ENCODE peak calls at places on chromosomes 2 and 18, in nine cellular contexts. One of them, this sample, is unnamed.
A peak's percentile ranks its signal among the peaks of the same experiment; 100 is the strongest.

GRCh38 chr18:63783394-63783793 is 8.2 kb downstream of the SERPINB7 start:
- DNase-seq in progenitor cell of endocrine pancreas: no peak
- DNase-seq in GM13977: peak; percentile 6
- DNase-seq in Panc1: no peak
- DNase-seq in NB4: peak; percentile 25
- DNase-seq in AG09309: no peak
- DNase-seq in lower leg skin: no peak
- DNase-seq in cardiac fibroblast: no peak
- DNase-seq in BJ: no peak
- DNase-seq in this sample: no peak

GRCh38 chr2:99867690-99868089 is 274.7 kb downstream of the AFF3 start:
- DNase-seq in progenitor cell of endocrine pancreas: no peak
- DNase-seq in lower leg skin: no peak
- DNase-seq in cardiac fibroblast: peak; percentile 41
- DNase-seq in NB4: peak; percentile 5
- DNase-seq in BJ: no peak
- DNase-seq in Panc1: no peak
- DNase-seq in GM13977: no peak
- DNase-seq in AG09309: no peak
- DNase-seq in this sample: no peak

GRCh38 chr2:109173311-109174171 is 44.5 kb downstream of the SH3RF3 start:
- DNase-seq in GM13977: no peak
- DNase-seq in lower leg skin: peak; percentile 79
- DNase-seq in AG09309: peak; percentile 79
- DNase-seq in Panc1: no peak
- DNase-seq in BJ: peak; percentile 80
- DNase-seq in progenitor cell of endocrine pancreas: no peak
- DNase-seq in cardiac fibroblast: peak; percentile 93
- DNase-seq in NB4: no peak
- DNase-seq in this sample: peak; percentile 48

GRCh38 chr2:70087703-70088507 is 628 bp downstream of the PCBP1 start:
- DNase-seq in Panc1: no peak
- DNase-seq in progenitor cell of endocrine pancreas: peak; percentile 25
- DNase-seq in cardiac fibroblast: peak; percentile 63
- DNase-seq in lower leg skin: peak; percentile 48
- DNase-seq in GM13977: peak; percentile 38
- DNase-seq in BJ: no peak
- DNase-seq in NB4: peak; percentile 78
- DNase-seq in AG09309: no peak
- DNase-seq in this sample: peak; percentile 63

GRCh38 chr18:11366410-11366809 is 217.0 kb upstream of the PIEZO2 start:
- DNase-seq in progenitor cell of endocrine pancreas: no peak
- DNase-seq in NB4: no peak
- DNase-seq in cardiac fibroblast: peak; percentile 42
- DNase-seq in lower leg skin: no peak
- DNase-seq in BJ: peak; percentile 2
- DNase-seq in Panc1: no peak
- DNase-seq in AG09309: peak; percentile 3
- DNase-seq in GM13977: no peak
- DNase-seq in this sample: no peak

GRCh38 chr2:158975271-158975921 is 7.0 kb downstream of the TANC1 start:
- DNase-seq in progenitor cell of endocrine pancreas: no peak
- DNase-seq in BJ: no peak
- DNase-seq in lower leg skin: no peak
- DNase-seq in GM13977: no peak
- DNase-seq in AG09309: no peak
- DNase-seq in cardiac fibroblast: no peak
- DNase-seq in Panc1: no peak
- DNase-seq in NB4: no peak
- DNase-seq in this sample: no peak

GRCh38 chr18:9684901-9685738 is 23.0 kb upstream of the RAB31 start:
- DNase-seq in BJ: peak; percentile 31
- DNase-seq in Panc1: no peak
- DNase-seq in progenitor cell of endocrine pancreas: no peak
- DNase-seq in cardiac fibroblast: peak; percentile 75
- DNase-seq in NB4: peak; percentile 37
- DNase-seq in GM13977: no peak
- DNase-seq in AG09309: no peak
- DNase-seq in lower leg skin: no peak
- DNase-seq in this sample: no peak

GRCh38 chr2:28434600-28434989 is 41.9 kb downstream of the FOSL2 start:
- DNase-seq in BJ: no peak
- DNase-seq in lower leg skin: no peak
- DNase-seq in NB4: no peak
- DNase-seq in progenitor cell of endocrine pancreas: no peak
- DNase-seq in cardiac fibroblast: no peak
- DNase-seq in Panc1: no peak
- DNase-seq in AG09309: no peak
- DNase-seq in GM13977: no peak
- DNase-seq in this sample: no peak

GRCh38 chr2:72994991-72995380 is 76.5 kb downstream of the SFXN5 start:
- DNase-seq in lower leg skin: no peak
- DNase-seq in Panc1: no peak
- DNase-seq in progenitor cell of endocrine pancreas: no peak
- DNase-seq in BJ: no peak
- DNase-seq in NB4: no peak
- DNase-seq in AG09309: no peak
- DNase-seq in cardiac fibroblast: no peak
- DNase-seq in GM13977: no peak
- DNase-seq in this sample: no peak

GRCh38 chr2:139271879-139272278 is 491.7 kb upstream of the NXPH2 start:
- DNase-seq in GM13977: no peak
- DNase-seq in cardiac fibroblast: no peak
- DNase-seq in lower leg skin: no peak
- DNase-seq in BJ: no peak
- DNase-seq in Panc1: no peak
- DNase-seq in NB4: no peak
- DNase-seq in AG09309: no peak
- DNase-seq in progenitor cell of endocrine pancreas: no peak
- DNase-seq in this sample: no peak

GRCh38 chr2:101823347-101823791 is 125.9 kb downstream of the MAP4K4 start:
- DNase-seq in lower leg skin: peak; percentile 55
- DNase-seq in cardiac fibroblast: peak; percentile 73
- DNase-seq in NB4: peak; percentile 66
- DNase-seq in progenitor cell of endocrine pancreas: no peak
- DNase-seq in Panc1: no peak
- DNase-seq in AG09309: no peak
- DNase-seq in GM13977: peak; percentile 18
- DNase-seq in BJ: no peak
- DNase-seq in this sample: peak; percentile 75

GRCh38 chr2:84766791-84767190 is 114.1 kb downstream of the TRABD2A start:
- DNase-seq in AG09309: no peak
- DNase-seq in BJ: no peak
- DNase-seq in NB4: no peak
- DNase-seq in Panc1: no peak
- DNase-seq in progenitor cell of endocrine pancreas: no peak
- DNase-seq in lower leg skin: no peak
- DNase-seq in GM13977: no peak
- DNase-seq in cardiac fibroblast: no peak
- DNase-seq in this sample: no peak

GRCh38 chr2:218448934-218449333 is 30.0 kb downstream of the VIL1 start:
- DNase-seq in cardiac fibroblast: no peak
- DNase-seq in GM13977: no peak
- DNase-seq in progenitor cell of endocrine pancreas: no peak
- DNase-seq in NB4: no peak
- DNase-seq in lower leg skin: no peak
- DNase-seq in AG09309: no peak
- DNase-seq in Panc1: no peak
- DNase-seq in BJ: peak; percentile 2
- DNase-seq in this sample: peak; percentile 46

GRCh38 chr18:49073431-49073830 is 122.7 kb upstream of the SMAD7 start:
- DNase-seq in GM13977: no peak
- DNase-seq in lower leg skin: no peak
- DNase-seq in BJ: no peak
- DNase-seq in progenitor cell of endocrine pancreas: no peak
- DNase-seq in Panc1: no peak
- DNase-seq in AG09309: no peak
- DNase-seq in cardiac fibroblast: no peak
- DNase-seq in NB4: no peak
- DNase-seq in this sample: no peak

GRCh38 chr2:60834270-60834717 is 47.1 kb upstream of the REL start:
- DNase-seq in BJ: no peak
- DNase-seq in progenitor cell of endocrine pancreas: no peak
- DNase-seq in cardiac fibroblast: no peak
- DNase-seq in lower leg skin: no peak
- DNase-seq in NB4: no peak
- DNase-seq in AG09309: no peak
- DNase-seq in Panc1: no peak
- DNase-seq in GM13977: peak; percentile 53
- DNase-seq in this sample: no peak

GRCh38 chr2:28406276-28407096 is 13.8 kb downstream of the FOSL2 start:
- DNase-seq in AG09309: no peak
- DNase-seq in lower leg skin: no peak
- DNase-seq in BJ: no peak
- DNase-seq in Panc1: no peak
- DNase-seq in cardiac fibroblast: peak; percentile 73
- DNase-seq in GM13977: no peak
- DNase-seq in progenitor cell of endocrine pancreas: no peak
- DNase-seq in NB4: peak; percentile 96
- DNase-seq in this sample: no peak

GRCh38 chr2:226117506-226118065 is 682.0 kb downstream of the IRS1 start:
- DNase-seq in AG09309: no peak
- DNase-seq in BJ: no peak
- DNase-seq in GM13977: no peak
- DNase-seq in progenitor cell of endocrine pancreas: no peak
- DNase-seq in NB4: no peak
- DNase-seq in cardiac fibroblast: peak; percentile 15
- DNase-seq in Panc1: no peak
- DNase-seq in lower leg skin: no peak
- DNase-seq in this sample: no peak

GRCh38 chr2:66665124-66665984 is 230.4 kb downstream of the MEIS1 start:
- DNase-seq in lower leg skin: no peak
- DNase-seq in cardiac fibroblast: no peak
- DNase-seq in AG09309: no peak
- DNase-seq in BJ: no peak
- DNase-seq in NB4: no peak
- DNase-seq in GM13977: no peak
- DNase-seq in Panc1: no peak
- DNase-seq in progenitor cell of endocrine pancreas: no peak
- DNase-seq in this sample: no peak

GRCh38 chr2:171788316-171788993 is 101.2 kb downstream of the DYNC1I2 start:
- DNase-seq in NB4: no peak
- DNase-seq in progenitor cell of endocrine pancreas: no peak
- DNase-seq in Panc1: no peak
- DNase-seq in GM13977: no peak
- DNase-seq in AG09309: no peak
- DNase-seq in lower leg skin: no peak
- DNase-seq in cardiac fibroblast: no peak
- DNase-seq in BJ: no peak
- DNase-seq in this sample: no peak
- TF ChIP-seq CTCF in NB4: no peak
- TF ChIP-seq CTCF in progenitor cell of endocrine pancreas: no peak
- TF ChIP-seq CTCF in Panc1: no peak
- TF ChIP-seq CTCF in GM13977: no peak
- TF ChIP-seq CTCF in AG09309: no peak
- TF ChIP-seq CTCF in lower leg skin: no peak
- TF ChIP-seq CTCF in cardiac fibroblast: no peak
- TF ChIP-seq CTCF in BJ: no peak
- TF ChIP-seq CTCF in this sample: no peak

DNA sequence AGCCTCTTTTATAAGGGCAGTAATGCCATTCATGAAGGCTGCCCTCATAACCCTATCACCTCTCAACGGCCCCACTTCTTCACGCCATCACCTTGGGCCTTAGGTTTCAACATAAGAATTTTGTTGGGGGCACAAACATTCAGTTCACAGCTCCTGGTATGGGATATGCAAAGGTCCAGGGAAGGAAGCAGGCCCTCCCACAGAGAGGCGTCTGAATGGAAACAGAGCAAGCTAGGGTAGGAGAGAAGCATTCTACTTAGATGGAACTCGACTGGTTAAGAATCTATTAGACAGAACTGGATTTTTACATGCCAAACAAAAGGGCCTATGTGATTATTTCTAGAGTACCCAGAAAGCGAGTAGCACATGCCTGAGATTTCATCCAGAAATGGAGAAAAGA is 42.8 kb downstream of the PROKR1 start:
- DNase-seq in progenitor cell of endocrine pancreas: no peak
- DNase-seq in Panc1: no peak
- DNase-seq in AG09309: no peak
- DNase-seq in lower leg skin: no peak
- DNase-seq in cardiac fibroblast: no peak
- DNase-seq in BJ: no peak
- DNase-seq in GM13977: no peak
- DNase-seq in NB4: no peak
- DNase-seq in this sample: no peak
- TF ChIP-seq CTCF in progenitor cell of endocrine pancreas: no peak
- TF ChIP-seq CTCF in Panc1: no peak
- TF ChIP-seq CTCF in AG09309: no peak
- TF ChIP-seq CTCF in lower leg skin: no peak
- TF ChIP-seq CTCF in cardiac fibroblast: no peak
- TF ChIP-seq CTCF in BJ: no peak
- TF ChIP-seq CTCF in GM13977: no peak
- TF ChIP-seq CTCF in NB4: no peak
- TF ChIP-seq CTCF in this sample: no peak

DNA sequence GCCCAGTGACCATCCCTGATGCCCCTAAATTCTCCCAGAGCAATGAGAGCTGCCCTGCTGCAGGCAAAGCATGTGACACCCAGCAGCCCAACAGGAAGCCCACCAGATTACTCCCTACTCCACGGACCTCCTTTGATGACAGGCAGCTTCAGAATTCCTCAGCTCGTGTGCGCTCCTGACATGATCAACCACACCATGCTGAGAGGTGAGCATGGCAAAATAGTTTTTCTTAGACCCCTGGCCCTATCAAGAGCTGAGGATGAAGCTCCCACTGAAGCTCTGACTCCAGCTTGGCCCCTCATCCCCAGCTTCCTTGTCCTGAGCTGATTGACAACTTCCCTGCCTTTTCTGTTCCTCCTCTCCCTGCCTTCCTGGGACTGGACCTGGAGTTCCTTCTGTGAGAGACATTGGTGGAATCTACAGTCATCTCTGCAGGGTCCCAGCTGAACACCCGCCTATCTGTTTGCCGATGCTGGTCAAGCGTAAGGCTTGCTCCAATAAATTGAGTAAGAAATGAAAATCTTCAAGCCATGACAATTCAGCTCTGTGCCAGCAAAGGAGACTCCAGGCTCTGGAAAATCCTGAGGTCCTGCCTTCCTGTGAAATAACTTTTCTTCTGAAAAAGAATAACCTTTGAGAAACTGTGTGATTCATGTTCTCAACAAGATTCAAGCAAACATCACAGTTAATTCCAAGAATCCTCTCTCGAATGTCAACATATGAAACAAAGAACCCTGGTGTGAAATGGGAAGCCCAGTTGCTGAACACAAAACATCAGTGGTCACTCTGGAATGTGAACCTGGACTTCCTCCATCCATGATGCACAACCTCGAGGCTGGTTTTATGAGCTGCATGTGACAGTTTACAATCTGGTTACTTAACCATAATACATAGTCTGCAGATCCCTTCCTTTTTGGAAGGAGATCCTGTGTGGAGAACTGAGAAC is 201.1 kb downstream of the SPP2 start:
- DNase-seq in lower leg skin: peak; percentile 79
- DNase-seq in BJ: peak; percentile 96
- DNase-seq in cardiac fibroblast: peak; percentile 94
- DNase-seq in progenitor cell of endocrine pancreas: no peak
- DNase-seq in NB4: no peak
- DNase-seq in AG09309: peak; percentile 99
- DNase-seq in GM13977: no peak
- DNase-seq in Panc1: no peak
- DNase-seq in this sample: peak; percentile 68
- TF ChIP-seq CTCF in lower leg skin: no peak
- TF ChIP-seq CTCF in BJ: no peak
- TF ChIP-seq CTCF in cardiac fibroblast: no peak
- TF ChIP-seq CTCF in progenitor cell of endocrine pancreas: no peak
- TF ChIP-seq CTCF in NB4: no peak
- TF ChIP-seq CTCF in AG09309: no peak
- TF ChIP-seq CTCF in GM13977: no peak
- TF ChIP-seq CTCF in Panc1: no peak
- TF ChIP-seq CTCF in this sample: no peak

GRCh38 chr18:77879829-77880228 is 630.2 kb downstream of the GALR1 start:
- DNase-seq in progenitor cell of endocrine pancreas: no peak
- DNase-seq in NB4: no peak
- DNase-seq in lower leg skin: no peak
- DNase-seq in GM13977: no peak
- DNase-seq in Panc1: no peak
- DNase-seq in cardiac fibroblast: no peak
- DNase-seq in BJ: no peak
- DNase-seq in AG09309: no peak
- DNase-seq in this sample: no peak
- TF ChIP-seq CTCF in progenitor cell of endocrine pancreas: no peak
- TF ChIP-seq CTCF in NB4: no peak
- TF ChIP-seq CTCF in lower leg skin: no peak
- TF ChIP-seq CTCF in GM13977: no peak
- TF ChIP-seq CTCF in Panc1: no peak
- TF ChIP-seq CTCF in cardiac fibroblast: no peak
- TF ChIP-seq CTCF in BJ: no peak
- TF ChIP-seq CTCF in AG09309: no peak
- TF ChIP-seq CTCF in this sample: no peak

This sample was measured in hepatocyte.